ENCODE peak calls at places on chromosomes 5 and 9, in nine cellular contexts. C is GF-D8; F is omental fat pad; A is neural progenitor cell; L is stomach; V is central memory CD4-positive, alpha-beta T cell; B is germinal center; H is A172; U is LoVo. G is an unnamed sample.

GRCh38 chr5:128962211-128962610 is 3.1 kb upstream of the SLC27A6 start:
- DNase-seq in C (no peak), F (no peak), A (no peak), L (no peak), V (no peak), B (no peak), H (no peak), U (no peak), G (no peak)

GRCh38 chr9:96327694-96328352 is 25.8 kb upstream of the HSD17B3 start:
- DNase-seq in C (no peak), F (peak; percentile 34), A (peak; percentile 52), L (peak; percentile 35), V (peak; percentile 48), B (peak; percentile 45), H (peak; percentile 81), U (peak; percentile 60), G (peak; percentile 45)

GRCh38 chr5:7824995-7825394 is 25.9 kb downstream of the CFAP90 start:
- DNase-seq in C (no peak), F (no peak), A (no peak), L (no peak), V (no peak), B (no peak), H (no peak), U (no peak), G (no peak)

GRCh38 chr9:6433405-6433804 is 20.4 kb downstream of the UHRF2 start:
- DNase-seq in C (no peak), F (no peak), A (no peak), L (no peak), V (no peak), B (peak; percentile 11), H (no peak), U (no peak), G (no peak)

GRCh38 chr9:131728961-131729360 is 10.9 kb downstream of the RAPGEF1 start:
- DNase-seq in C (no peak), F (no peak), A (no peak), L (no peak), V (peak; percentile 78), B (peak; percentile 71), H (no peak), U (no peak), G (no peak)

GRCh38 chr9:128027166-128027539 is 40.0 kb downstream of the NAIF1 start:
- DNase-seq in C (peak; percentile 65), F (no peak), A (no peak), L (no peak), V (peak; percentile 44), B (peak; percentile 40), H (no peak), U (no peak), G (no peak)

GRCh38 chr5:54736003-54736797 is 218.6 kb downstream of the SNX18 start:
- DNase-seq in C (no peak), F (no peak), A (no peak), L (no peak), V (no peak), B (no peak), H (no peak), U (no peak), G (no peak)

GRCh38 chr9:115289757-115290208 is 171.8 kb upstream of the TNC start:
- DNase-seq in C (no peak), F (no peak), A (no peak), L (no peak), V (no peak), B (no peak), H (peak; percentile 71), U (no peak), G (no peak)

GRCh38 chr5:2908086-2908485 is 156.6 kb upstream of the IRX2 start:
- DNase-seq in C (no peak), F (no peak), A (no peak), L (no peak), V (no peak), B (no peak), H (no peak), U (no peak), G (no peak)

GRCh38 chr9:132622144-132622543 is 39.7 kb downstream of the BARHL1 start:
- DNase-seq in C (no peak), F (no peak), A (no peak), L (peak; percentile 34), V (no peak), B (no peak), H (peak; percentile 41), U (no peak), G (no peak)

GRCh38 chr9:135100241-135101067 is 13.0 kb downstream of the OLFM1 start:
- DNase-seq in C (no peak), F (no peak), A (peak; percentile 24), L (no peak), V (no peak), B (no peak), H (no peak), U (no peak), G (no peak)

GRCh38 chr9:5389109-5389732 is 48.5 kb downstream of the PLGRKT start:
- DNase-seq in C (peak; percentile 14), F (no peak), A (no peak), L (no peak), V (no peak), B (no peak), H (peak; percentile 81), U (peak; percentile 10), G (peak; percentile 33)

GRCh38 chr5:142512680-142513042 is 173.2 kb downstream of the FGF1 start:
- DNase-seq in C (no peak), F (no peak), A (no peak), L (no peak), V (no peak), B (no peak), H (peak; percentile 70), U (peak; percentile 7), G (peak; percentile 51)

GRCh38 chr5:60700347-60700815 is 415 bp upstream of the DEPDC1B start:
- DNase-seq in C (no peak), F (no peak), A (no peak), L (peak; percentile 26), V (no peak), B (peak; percentile 10), H (peak; percentile 19), U (peak; percentile 22), G (no peak)

GRCh38 chr5:130992095-130992494 is 173.0 kb downstream of the HINT1 start:
- DNase-seq in C (no peak), F (no peak), A (no peak), L (no peak), V (no peak), B (no peak), H (peak; percentile 14), U (no peak), G (no peak)

GRCh38 chr9:122122903-122123632 is 30.0 kb upstream of the TTLL11 start:
- DNase-seq in C (no peak), F (peak; percentile 76), A (peak; percentile 77), L (peak; percentile 76), V (peak; percentile 50), B (peak; percentile 78), H (peak; percentile 69), U (peak; percentile 52), G (peak; percentile 98)

GRCh38 chr9:94798668-94799067 is 72.2 kb downstream of the AOPEP start:
- DNase-seq in C (no peak), F (no peak), A (no peak), L (no peak), V (no peak), B (no peak), H (no peak), U (no peak), G (no peak)

GRCh38 chr9:136303066-136303824 is 649 bp downstream of the CCDC187 start:
- DNase-seq in C (no peak), F (no peak), A (no peak), L (no peak), V (no peak), B (no peak), H (no peak), U (no peak), G (no peak)

GRCh38 chr5:111680737-111681413 is 76.1 kb downstream of the NREP start:
- DNase-seq in C (no peak), F (peak; percentile 54), A (no peak), L (peak; percentile 74), V (no peak), B (no peak), H (peak; percentile 79), U (peak; percentile 78), G (peak; percentile 45)

GRCh38 chr5:128844354-128844923 is 120.8 kb upstream of the SLC27A6 start:
- DNase-seq in C (no peak), F (no peak), A (no peak), L (no peak), V (no peak), B (no peak), H (peak; percentile 35), U (peak; percentile 52), G (no peak)

GRCh38 chr5:6328173-6328572 is 50.2 kb downstream of the MED10 start:
- DNase-seq in C (no peak), F (no peak), A (peak; percentile 85), L (no peak), V (no peak), B (no peak), H (peak; percentile 48), U (peak; percentile 54), G (peak; percentile 22)

GRCh38 chr9:2523601-2524000 is 98.0 kb upstream of the VLDLR start:
- DNase-seq in C (no peak), F (no peak), A (no peak), L (no peak), V (no peak), B (no peak), H (no peak), U (no peak), G (no peak)

GRCh38 chr5:10485142-10485795 is 43.6 kb downstream of the ROPN1L start:
- DNase-seq in C (peak; percentile 99), F (no peak), A (no peak), L (peak; percentile 57), V (no peak), B (peak; percentile 43), H (peak; percentile 97), U (peak; percentile 47), G (peak; percentile 34)

GRCh38 chr9:7103382-7104170 is 345.8 kb downstream of the KDM4C start:
- DNase-seq in C (no peak), F (no peak), A (peak; percentile 18), L (no peak), V (no peak), B (no peak), H (no peak), U (no peak), G (no peak)

GRCh38 chr9:89919171-89919681 is 314.4 kb downstream of the GADD45G start:
- DNase-seq in C (no peak), F (no peak), A (peak; percentile 72), L (peak; percentile 42), V (peak; percentile 16), B (peak; percentile 27), H (peak; percentile 31), U (no peak), G (no peak)

GRCh38 chr5:41418220-41419031 is 92.0 kb downstream of the PLCXD3 start:
- DNase-seq in C (no peak), F (no peak), A (peak; percentile 8), L (no peak), V (no peak), B (no peak), H (peak; percentile 88), U (no peak), G (peak; percentile 38)

GRCh38 chr5:73290242-73290641 is 117.2 kb downstream of the TMEM174 start:
- DNase-seq in C (no peak), F (no peak), A (no peak), L (no peak), V (no peak), B (no peak), H (no peak), U (no peak), G (no peak)

GRCh38 chr5:91849069-91849468 is 466.0 kb upstream of the ARRDC3 start:
- DNase-seq in C (no peak), F (no peak), A (peak; percentile 20), L (no peak), V (no peak), B (no peak), H (no peak), U (no peak), G (no peak)

GRCh38 chr9:111039203-111039907 is 1.1 kb upstream of the LPAR1 start:
- DNase-seq in C (no peak), F (no peak), A (peak; percentile 35), L (peak; percentile 35), V (no peak), B (no peak), H (no peak), U (no peak), G (no peak)